ENCODE peak calls at places on chromosomes 12 and 14, in five cellular contexts. A is cardiac fibroblast; V is activated effector memory CD4-positive, alpha-beta T cell treated with anti-CD3 and anti-CD28 coated beads, Interleukin-2, amount 50 U/mL, for 16 hours; L is GDM1; Z is ureter. W is an unnamed sample.

GRCh38 chr12:54028324-54029201 is at the start of gene HOXC6:
- DNase-seq in Z (no peak), L (no peak), V (no peak), A (peak), W (no peak)

GRCh38 chr12:94666158-94666557 is 15.8 kb upstream of the TMCC3 start:
- DNase-seq in A (no peak), Z (no peak), L (no peak), V (no peak), W (no peak)

GRCh38 chr12:111578276-111578970 is 20.7 kb downstream of the ATXN2 start:
- DNase-seq in V (no peak), A (peak), Z (no peak), L (no peak), W (peak)

GRCh38 chr12:75341873-75342272 is 7.4 kb downstream of the GLIPR1L1 start:
- DNase-seq in L (no peak), V (no peak), A (peak), Z (no peak), W (no peak)

GRCh38 chr12:52600941-52601481 is at the start of gene KRT72:
- DNase-seq in V (no peak), Z (peak), L (no peak), A (no peak), W (no peak)

GRCh38 chr12:6323340-6323994 is 13.0 kb downstream of the PLEKHG6 start:
- DNase-seq in V (peak), A (peak), Z (no peak), L (peak), W (peak)

GRCh38 chr14:44316647-44317432 is 190.2 kb downstream of the FSCB start:
- DNase-seq in A (peak), Z (peak), L (no peak), V (no peak), W (peak)

GRCh38 chr14:37931998-37932397 is 275.7 kb upstream of the SSTR1 start:
- DNase-seq in V (no peak), A (no peak), Z (no peak), L (no peak), W (peak)

GRCh38 chr14:58060077-58060476 is 91.9 kb downstream of the ARMH4 start:
- DNase-seq in Z (no peak), L (no peak), A (no peak), V (no peak), W (no peak)